ENCODE peak calls at places on chromosome 2, in nine cellular contexts. E, L, U, B, K, W, P, N and Q are unnamed samples.

GRCh38 chr2:135885709-135886108 is 9.5 kb upstream of the MCM6 start:
- DNase-seq in L (no peak), E (no peak), N (no peak), B (no peak), U (no peak), W (no peak), P (no peak), K (no peak), Q (no peak)

GRCh38 chr2:240911641-240912265 is 5.6 kb downstream of the CROCC2 start:
- DNase-seq in E (no peak), N (no peak), B (no peak), U (no peak), P (no peak), W (no peak), K (no peak), L (no peak), Q (no peak)

GRCh38 chr2:95728878-95729511 is 137.2 kb downstream of the TRIM43 start:
- DNase-seq in K (peak; percentile 25), U (peak; percentile 89), W (no peak), P (peak; percentile 61), L (peak; percentile 66), B (peak; percentile 54), N (peak; percentile 73), E (peak; percentile 86), Q (peak; percentile 81)

GRCh38 chr2:2757764-2758163 is 426.7 kb upstream of the MYT1L start:
- DNase-seq in K (no peak), W (peak; percentile 29), B (no peak), U (no peak), N (no peak), L (no peak), P (no peak), E (no peak), Q (no peak)

GRCh38 chr2:186690796-186691195 is 3.1 kb upstream of the FAM171B start:
- DNase-seq in B (no peak), W (no peak), K (no peak), E (no peak), N (no peak), L (no peak), U (no peak), P (no peak), Q (no peak)

GRCh38 chr2:75602724-75603342 is 42.1 kb upstream of the EVA1A start:
- DNase-seq in K (no peak), E (no peak), B (no peak), N (no peak), P (no peak), W (no peak), L (no peak), U (peak; percentile 50), Q (peak; percentile 6)

GRCh38 chr2:127154985-127155650 is 48.2 kb upstream of the BIN1 start:
- DNase-seq in P (no peak), L (no peak), E (no peak), U (no peak), N (peak; percentile 71), B (no peak), K (no peak), W (no peak), Q (peak; percentile 38)

GRCh38 chr2:109637749-109638570 is 23.8 kb downstream of the SOWAHC start:
- DNase-seq in P (no peak), L (no peak), E (no peak), U (no peak), W (no peak), B (no peak), N (no peak), K (no peak), Q (no peak)

GRCh38 chr2:44112096-44112495 is 56.6 kb upstream of the PPM1B start:
- DNase-seq in W (no peak), P (no peak), N (no peak), K (no peak), U (no peak), B (no peak), L (no peak), E (no peak), Q (no peak)

GRCh38 chr2:237876056-237876439 is 16.6 kb downstream of the RAMP1 start:
- DNase-seq in P (no peak), N (no peak), U (no peak), W (peak; percentile 66), K (no peak), L (no peak), B (no peak), E (no peak), Q (no peak)

GRCh38 chr2:191486584-191487320 is 191.2 kb upstream of the NABP1 start:
- DNase-seq in N (no peak), W (no peak), P (no peak), B (no peak), K (no peak), E (peak; percentile 45), L (peak; percentile 31), U (no peak), Q (no peak)

GRCh38 chr2:45353879-45354278 is 257.2 kb downstream of the SRBD1 start:
- DNase-seq in P (no peak), B (no peak), E (no peak), W (no peak), L (no peak), N (no peak), U (peak; percentile 69), K (no peak), Q (no peak)

GRCh38 chr2:23425338-23425871 is 40.4 kb downstream of the KLHL29 start:
- DNase-seq in E (peak; percentile 16), N (peak; percentile 8), B (peak; percentile 46), U (no peak), P (no peak), L (peak; percentile 3), K (no peak), W (peak; percentile 56), Q (no peak)

GRCh38 chr2:185393091-185393490 is 345.5 kb upstream of the FSIP2 start:
- DNase-seq in W (no peak), B (no peak), N (no peak), K (no peak), E (no peak), U (no peak), P (no peak), L (no peak), Q (no peak)

GRCh38 chr2:236637691-236638569 is 68.3 kb downstream of the ACKR3 start:
- DNase-seq in W (no peak), K (no peak), P (no peak), U (no peak), E (no peak), B (no peak), L (peak; percentile 6), N (peak; percentile 15), Q (no peak)

GRCh38 chr2:74688881-74689280 is 34.8 kb downstream of the SEMA4F start:
- DNase-seq in N (no peak), P (no peak), W (no peak), E (no peak), K (no peak), U (no peak), L (no peak), B (no peak), Q (no peak)

GRCh38 chr2:25131567-25132295 is 36.6 kb downstream of the POMC start:
- DNase-seq in L (peak; percentile 36), P (no peak), E (no peak), K (peak; percentile 52), B (peak; percentile 67), N (no peak), W (peak; percentile 78), U (no peak), Q (no peak)

GRCh38 chr2:178072383-178073301 is at the start of gene PDE11A:
- DNase-seq in P (peak; percentile 58), W (peak; percentile 81), B (peak; percentile 85), L (peak; percentile 57), E (peak; percentile 97), U (peak; percentile 86), N (peak; percentile 36), K (peak; percentile 82), Q (peak; percentile 91)

GRCh38 chr2:71454221-71455010 is 1.1 kb downstream of the DYSF start:
- DNase-seq in U (no peak), B (peak; percentile 71), N (no peak), K (peak; percentile 65), L (peak; percentile 76), P (no peak), E (no peak), W (peak; percentile 83), Q (no peak)
- H3K27ac ChIP-seq in U (no peak overlapping the region), B (no peak overlapping the region), N (no peak overlapping the region), K (no peak overlapping the region), L (peak overlapping the region; percentile 91), P (no peak overlapping the region), E (no peak overlapping the region), W (no peak overlapping the region), Q (no peak overlapping the region)

DNA sequence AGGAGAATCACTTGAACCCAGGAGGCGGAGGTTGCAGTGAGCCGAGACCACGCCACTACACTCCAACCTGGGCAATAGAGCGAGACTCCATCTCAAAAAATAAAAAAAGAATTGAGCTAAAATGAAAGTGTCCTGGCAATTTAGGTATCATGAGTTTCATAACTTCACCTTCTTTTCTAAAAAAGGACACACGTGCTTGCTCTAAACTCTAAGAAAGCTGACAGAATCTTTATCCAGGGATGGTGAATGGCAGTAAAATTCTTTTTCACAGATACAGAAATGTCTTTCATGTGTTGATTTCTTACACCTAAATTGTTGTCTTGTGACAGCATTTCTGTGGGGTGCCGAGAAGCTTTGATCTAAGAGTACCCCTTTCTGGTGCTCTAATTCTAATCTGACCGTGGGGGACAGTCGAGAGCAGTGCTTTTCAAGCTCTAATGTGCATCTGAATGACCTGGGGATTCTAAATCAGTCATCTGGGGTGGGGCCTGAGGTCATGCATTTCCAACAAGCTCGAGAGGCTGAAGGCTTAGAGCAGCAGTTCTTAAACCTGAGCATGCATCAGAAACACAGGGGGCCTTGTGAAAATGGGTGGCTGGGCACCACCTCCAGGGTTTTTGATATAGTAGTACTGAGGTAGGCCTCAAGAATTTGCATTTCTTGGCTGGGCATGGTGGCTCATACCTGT is 42.1 kb upstream of the REL start:
- DNase-seq in U (no peak), L (no peak), N (no peak), P (no peak), B (no peak), E (no peak), K (no peak), W (no peak), Q (no peak)
- TF ChIP-seq POLR2A in U (no peak), L (no peak), N (no peak), P (no peak), B (no peak), E (no peak), K (no peak), W (no peak), Q (no peak)

GRCh38 chr2:158968396-158969161 is at the start of gene TANC1:
- DNase-seq in W (peak; percentile 91), B (peak; percentile 89), K (peak; percentile 65), N (peak; percentile 95), L (peak; percentile 95), E (peak; percentile 95), U (peak; percentile 90), P (peak; percentile 94), Q (peak; percentile 96)
- H3K4me3 ChIP-seq in W (peak within 1 kb of the TSS; percentile 71), B (peak within 1 kb of the TSS; percentile 64), K (no peak within 1 kb of the TSS), N (peak within 1 kb of the TSS; percentile 86), L (peak within 1 kb of the TSS; percentile 93), E (peak within 1 kb of the TSS; percentile 83), U (peak within 1 kb of the TSS; percentile 88), P (peak within 1 kb of the TSS; percentile 93), Q (peak within 1 kb of the TSS; percentile 67)

GRCh38 chr2:54550523-54550922 is 94.4 kb downstream of the SPTBN1 start:
- DNase-seq in P (no peak), K (no peak), U (no peak), E (no peak), W (no peak), B (no peak), L (no peak), N (no peak), Q (no peak)
- H3K27ac ChIP-seq in P (no peak overlapping the region), K (no peak overlapping the region), U (peak overlapping the region; percentile 52), E (peak overlapping the region; percentile 55), W (no peak overlapping the region), B (no peak overlapping the region), L (no peak overlapping the region), N (no peak overlapping the region), Q (no peak overlapping the region)